ENCODE peak calls at places on chromosomes 11 and 22, in four cellular contexts. U is H9, Q is mesendoderm, I is MM.1S. R is an unnamed sample.

GRCh38 chr11:5505363-5506048 is 4.3 kb downstream of the UBQLN3 start:
- DNase-seq in U (no peak), Q (no peak), I (no peak), R (no peak)

GRCh38 chr11:122516686-122517085 is 138.8 kb upstream of the UBASH3B start:
- DNase-seq in Q (no peak), U (no peak), I (no peak), R (no peak)

GRCh38 chr11:73249304-73249703 is 22.8 kb upstream of the P2RY6 start:
- DNase-seq in U (peak), Q (no peak), I (peak), R (no peak)

GRCh38 chr11:27231519-27231918 is 131.5 kb downstream of the CCDC34 start:
- DNase-seq in I (no peak), U (no peak), Q (no peak), R (no peak)

GRCh38 chr22:30225220-30225922 is 21.2 kb downstream of the LIF start:
- DNase-seq in Q (no peak), I (no peak), U (no peak), R (no peak)

GRCh38 chr11:68215087-68215445 is 2.0 kb upstream of the KMT5B start:
- DNase-seq in Q (no peak), I (no peak), U (peak), R (no peak)

GRCh38 chr22:25027552-25027951 is 75.0 kb downstream of the KIAA1671 start:
- DNase-seq in I (no peak), Q (peak), U (no peak), R (no peak)

GRCh38 chr22:48047722-48048500 is 1285.5 kb downstream of the TBC1D22A start:
- DNase-seq in Q (no peak), U (no peak), I (no peak), R (no peak)

GRCh38 chr11:109641549-109641948 is 219.6 kb downstream of the C11orf87 start:
- DNase-seq in Q (peak), U (peak), I (peak), R (peak)

GRCh38 chr11:43458486-43458885 is 99.8 kb downstream of the TTC17 start:
- DNase-seq in Q (no peak), I (no peak), U (no peak), R (no peak)

GRCh38 chr11:43467958-43468357 is 109.2 kb downstream of the TTC17 start:
- DNase-seq in I (no peak), Q (peak), U (no peak), R (no peak)

DNA sequence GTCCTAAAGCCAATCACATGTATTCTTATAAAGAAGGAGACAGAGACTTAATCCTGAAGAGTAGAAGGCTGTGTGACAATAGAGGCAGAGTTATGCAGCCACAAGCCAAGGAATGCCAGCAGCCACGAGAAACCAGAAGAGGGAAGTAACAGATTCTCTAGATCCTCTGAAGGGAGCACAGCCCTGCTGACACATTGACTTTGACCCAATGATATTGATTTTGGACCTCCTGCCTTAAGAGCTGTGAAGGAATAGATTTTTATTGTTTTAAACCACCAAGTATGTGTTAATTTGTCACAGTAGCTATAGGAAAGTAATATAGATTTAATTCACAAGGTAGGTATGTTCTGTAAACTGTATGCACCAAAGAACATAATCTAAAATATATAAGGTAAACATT is 103.6 kb downstream of the TTC17 start:
- DNase-seq in I (no peak), Q (no peak), U (no peak), R (no peak)
- H3K9ac ChIP-seq in I (no peak), Q (no peak), U (no peak), R (no peak)

DNA sequence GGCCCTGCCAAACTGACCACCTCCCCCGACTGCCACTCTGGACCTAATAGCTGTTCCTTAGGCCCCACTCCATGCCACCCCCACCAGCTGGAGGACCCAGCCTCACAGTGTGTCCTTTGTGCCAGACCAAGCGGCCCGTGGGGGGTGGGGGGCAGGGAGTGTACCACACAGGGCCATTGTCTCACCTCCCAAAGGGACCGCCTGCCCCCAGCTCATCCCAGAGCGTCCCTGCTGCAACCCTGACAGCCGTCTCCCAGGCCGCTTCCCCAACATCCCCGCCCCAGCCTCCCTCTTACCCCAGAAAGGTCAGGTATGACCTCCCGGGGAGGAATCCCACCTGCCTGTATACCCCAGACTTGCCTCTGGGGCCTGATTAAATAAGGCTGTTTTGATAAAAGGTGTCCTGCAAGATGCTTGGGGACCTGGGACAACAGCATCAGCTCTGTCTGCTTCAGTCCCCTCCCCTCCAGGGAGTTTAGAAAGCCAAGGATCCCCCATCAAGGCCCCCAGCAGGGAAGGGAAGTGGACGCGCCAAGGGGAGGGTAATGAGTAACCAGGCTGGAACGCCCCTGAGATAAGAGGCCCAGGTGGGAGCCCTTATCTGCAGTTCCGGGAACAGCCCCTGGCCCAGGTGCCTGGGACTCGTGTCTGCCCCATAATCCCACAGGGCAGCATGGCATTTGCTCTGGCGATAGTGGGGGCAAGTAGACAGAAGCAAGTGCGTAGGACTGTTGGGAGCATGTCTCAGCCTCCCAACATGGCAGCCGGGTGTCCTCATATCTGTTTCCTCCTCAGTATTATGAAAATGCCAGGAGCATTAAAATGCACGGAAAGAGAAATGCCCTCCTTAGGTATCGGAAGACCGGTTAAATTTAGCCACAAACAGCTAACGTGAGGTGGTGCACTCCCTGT is 9.0 kb downstream of the CDC42EP1 start:
- DNase-seq in I (no peak), Q (peak), U (peak), R (no peak)
- H3K9ac ChIP-seq in I (no peak), Q (peak), U (no peak), R (no peak)

DNA sequence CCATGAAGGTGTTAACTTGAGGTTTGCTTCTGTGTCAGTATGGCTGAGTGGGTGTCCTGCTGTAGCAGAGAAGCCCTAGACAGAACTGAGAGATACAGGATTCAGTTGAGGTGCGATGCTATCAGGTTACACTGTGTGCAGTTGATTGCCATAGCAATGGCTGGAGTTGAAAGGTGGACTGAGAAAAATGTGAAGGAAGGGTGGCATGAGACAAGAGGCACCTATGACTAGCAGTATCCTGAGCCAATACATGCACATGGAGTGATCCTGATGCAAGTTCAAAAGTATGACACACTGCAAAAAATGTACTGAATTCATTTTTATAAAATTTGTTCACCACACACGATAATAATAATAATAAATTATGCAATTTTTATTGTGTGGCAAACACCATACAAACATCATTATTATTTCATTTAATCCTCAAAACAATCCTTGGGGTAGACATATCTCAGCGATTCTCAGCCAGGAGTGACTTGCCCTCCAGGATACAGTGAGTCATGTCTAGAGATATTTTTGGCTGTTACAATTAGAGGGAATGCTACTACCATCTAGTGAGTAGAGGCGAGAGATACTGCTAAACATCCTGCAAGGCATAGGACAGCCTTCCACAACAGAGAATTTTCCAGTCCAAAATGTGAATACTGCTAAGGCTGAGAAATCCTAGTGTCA is 3.9 kb upstream of the PIWIL4 start:
- DNase-seq in I (no peak), U (no peak), Q (peak), R (no peak)
- H3K9ac ChIP-seq in I (no peak), U (no peak), Q (no peak), R (no peak)

GRCh38 chr11:128687321-128687720 is 6.6 kb upstream of the FLI1 start:
- DNase-seq in U (peak), I (no peak), Q (peak), R (no peak)
- H3K9ac ChIP-seq in U (no peak), I (no peak), Q (no peak), R (no peak)

GRCh38 chr22:23159287-23159622 is 14.0 kb downstream of the RAB36 start:
- DNase-seq in U (no peak), I (no peak), Q (no peak), R (no peak)

GRCh38 chr22:23155831-23156230 is 10.6 kb downstream of the RAB36 start:
- DNase-seq in Q (no peak), U (no peak), I (no peak), R (no peak)

GRCh38 chr22:23158516-23159286 is 13.4 kb downstream of the RAB36 start:
- DNase-seq in Q (no peak), I (no peak), U (no peak), R (no peak)

GRCh38 chr22:23156286-23156685 is 11.0 kb downstream of the RAB36 start:
- DNase-seq in U (peak), I (peak), Q (peak), R (no peak)

GRCh38 chr22:23157560-23158515 is 12.6 kb downstream of the RAB36 start:
- DNase-seq in U (no peak), Q (no peak), I (peak), R (no peak)
- H3K9ac ChIP-seq in U (no peak), Q (no peak), I (peak), R (no peak)

R was measured in SK-N-MC.